ENCODE peak calls at places on chromosome 10, in six cellular contexts. V is stomach, B is esophagus muscularis mucosa, P is right lobe of liver, M is testis, R is adrenal gland. N is an unnamed sample.

GRCh38 chr10:5709865-5710264 is 25.2 kb downstream of the TASOR2 start:
- DNase-seq in B (no peak), M (no peak), P (no peak), R (no peak), V (no peak), N (no peak)

GRCh38 chr10:130394832-130395231 is 258.6 kb downstream of the GLRX3 start:
- DNase-seq in P (no peak), R (no peak), B (no peak), V (peak), M (no peak), N (no peak)

GRCh38 chr10:75462865-75463264 is 31.4 kb downstream of the LRMDA start:
- DNase-seq in R (no peak), P (no peak), V (no peak), M (no peak), B (peak), N (no peak)

GRCh38 chr10:70053896-70054641 is 1.4 kb downstream of the MACROH2A2 start:
- DNase-seq in B (no peak), P (peak), M (peak), R (no peak), V (no peak), N (no peak)

GRCh38 chr10:90960355-90960814 is 39.5 kb upstream of the ANKRD1 start:
- DNase-seq in M (no peak), V (no peak), R (peak), P (no peak), B (peak), N (no peak)

GRCh38 chr10:79112898-79113431 is 44.2 kb downstream of the ZMIZ1 start:
- DNase-seq in R (peak), P (no peak), M (peak), V (no peak), B (no peak), N (no peak)

GRCh38 chr10:21458496-21458895 is 67.0 kb downstream of the SKIDA1 start:
- DNase-seq in R (no peak), B (no peak), V (no peak), P (no peak), M (no peak), N (no peak)

GRCh38 chr10:14687340-14687739 is 87.4 kb downstream of the FAM107B start:
- DNase-seq in M (no peak), V (no peak), R (no peak), P (no peak), B (no peak), N (no peak)

GRCh38 chr10:112332022-112332421 is 41.9 kb upstream of the ACSL5 start:
- DNase-seq in M (no peak), B (no peak), V (no peak), R (no peak), P (no peak), N (no peak)

GRCh38 chr10:93352638-93353383 is 129.3 kb downstream of the MYOF start:
- DNase-seq in M (no peak), B (peak), P (no peak), R (no peak), V (no peak), N (peak)

GRCh38 chr10:14068851-14069250 is 261.9 kb downstream of the FRMD4A start:
- DNase-seq in V (no peak), R (no peak), M (no peak), P (no peak), B (no peak), N (no peak)

GRCh38 chr10:27252267-27253000 is 11.8 kb upstream of the ACBD5 start:
- DNase-seq in M (peak), V (peak), P (peak), R (peak), B (no peak), N (peak)

GRCh38 chr10:101578803-101579515 is 9.1 kb downstream of the POLL start:
- DNase-seq in R (no peak), M (no peak), B (no peak), P (no peak), V (no peak), N (no peak)

GRCh38 chr10:89427629-89428028 is 13.3 kb downstream of the IFIT5 start:
- DNase-seq in R (no peak), V (no peak), M (no peak), B (no peak), P (no peak), N (no peak)

GRCh38 chr10:43594944-43595589 is 11.2 kb upstream of the ZNF485 start:
- DNase-seq in P (no peak), M (no peak), V (peak), R (peak), B (peak), N (peak)

GRCh38 chr10:93368210-93368609 is 113.9 kb downstream of the MYOF start:
- DNase-seq in V (no peak), B (peak), M (no peak), P (no peak), R (no peak), N (no peak)

GRCh38 chr10:103452714-103453230 is 602 bp upstream of the CALHM2 start:
- DNase-seq in M (no peak), R (no peak), P (no peak), V (no peak), B (no peak), N (no peak)

GRCh38 chr10:103454026-103454425 is 1.9 kb upstream of the CALHM2 start:
- DNase-seq in R (no peak), P (no peak), M (no peak), B (no peak), V (no peak), N (no peak)

GRCh38 chr10:103450201-103450695 is 1.9 kb downstream of the CALHM2 start:
- DNase-seq in P (no peak), M (no peak), V (no peak), R (no peak), B (no peak), N (no peak)

GRCh38 chr10:103451091-103451801 is 924 bp downstream of the CALHM2 start:
- DNase-seq in M (peak), V (peak), R (peak), P (peak), B (peak), N (peak)

GRCh38 chr10:103451871-103452713 is at the start of gene CALHM2:
- DNase-seq in V (peak), R (peak), B (no peak), M (peak), P (no peak), N (peak)
- TF ChIP-seq POLR2A in V (no peak), R (no peak), B (no peak), M (no peak), P (no peak), N (no peak)

DNA sequence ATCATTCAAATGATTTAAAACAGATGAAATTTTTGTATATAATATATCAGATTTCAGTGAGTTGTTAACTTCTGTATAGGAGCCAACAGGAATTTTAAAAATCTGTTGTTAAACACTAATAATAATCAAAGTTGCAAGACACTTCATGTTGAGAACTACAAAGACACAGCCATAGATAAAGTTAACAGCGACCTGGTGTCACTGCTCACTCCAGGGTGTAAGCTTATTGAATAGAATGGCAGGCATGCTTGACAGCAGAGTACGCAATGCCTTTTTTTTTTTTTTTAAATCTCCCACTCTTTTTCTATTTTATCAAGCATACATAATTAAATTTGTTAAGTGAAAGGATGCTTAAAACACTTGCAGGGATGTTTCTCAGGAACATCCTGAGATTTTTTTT is 32.0 kb downstream of the PCDH15 start:
- DNase-seq in B (no peak), P (no peak), M (no peak), V (no peak), R (no peak), N (no peak)
- TF ChIP-seq POLR2A in B (no peak), P (no peak), M (no peak), V (no peak), R (no peak), N (no peak)

GRCh38 chr10:104329754-104330153 is 8.5 kb downstream of the ITPRIP start:
- DNase-seq in P (no peak), R (no peak), V (no peak), B (no peak), M (no peak), N (no peak)
- TF ChIP-seq POLR2A in P (no peak), R (no peak), V (no peak), B (no peak), M (no peak), N (no peak)

DNA sequence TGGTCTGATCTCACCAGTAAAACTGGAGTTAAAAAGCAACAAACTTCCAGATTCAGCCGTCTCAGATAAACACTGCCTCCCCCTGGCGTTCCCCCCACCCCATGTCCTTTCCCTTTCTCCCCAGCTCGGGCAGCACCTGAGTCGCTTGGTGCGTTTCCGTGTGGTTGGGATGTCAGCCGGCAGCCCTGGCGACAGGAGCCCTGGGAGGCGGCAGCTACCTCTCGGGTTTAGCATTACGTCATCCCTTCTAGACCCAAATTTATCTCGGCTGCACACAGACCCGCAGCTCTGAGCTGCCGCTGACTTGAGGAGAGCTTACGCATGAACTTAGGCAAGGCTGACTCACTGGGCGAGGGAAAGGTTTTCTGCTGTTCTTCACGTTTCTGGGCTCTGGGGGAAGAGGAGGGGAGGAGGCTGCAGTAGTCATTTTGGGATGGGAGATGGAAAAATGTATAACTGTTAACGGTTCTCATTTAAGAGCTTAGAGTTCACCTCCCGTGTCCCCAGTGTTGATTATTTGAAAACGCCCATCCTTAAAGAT is 14.4 kb downstream of the MXI1 start:
- DNase-seq in B (peak), M (peak), V (peak), R (peak), P (no peak), N (peak)
- TF ChIP-seq POLR2A in B (no peak), M (no peak), V (no peak), R (peak), P (no peak), N (peak)

GRCh38 chr10:122277737-122278136 is 6.6 kb downstream of the BTBD16 start:
- DNase-seq in R (no peak), P (no peak), V (no peak), M (peak), B (no peak), N (no peak)
- TF ChIP-seq POLR2A in R (no peak), P (no peak), V (no peak), M (no peak), B (no peak), N (no peak)

DNA sequence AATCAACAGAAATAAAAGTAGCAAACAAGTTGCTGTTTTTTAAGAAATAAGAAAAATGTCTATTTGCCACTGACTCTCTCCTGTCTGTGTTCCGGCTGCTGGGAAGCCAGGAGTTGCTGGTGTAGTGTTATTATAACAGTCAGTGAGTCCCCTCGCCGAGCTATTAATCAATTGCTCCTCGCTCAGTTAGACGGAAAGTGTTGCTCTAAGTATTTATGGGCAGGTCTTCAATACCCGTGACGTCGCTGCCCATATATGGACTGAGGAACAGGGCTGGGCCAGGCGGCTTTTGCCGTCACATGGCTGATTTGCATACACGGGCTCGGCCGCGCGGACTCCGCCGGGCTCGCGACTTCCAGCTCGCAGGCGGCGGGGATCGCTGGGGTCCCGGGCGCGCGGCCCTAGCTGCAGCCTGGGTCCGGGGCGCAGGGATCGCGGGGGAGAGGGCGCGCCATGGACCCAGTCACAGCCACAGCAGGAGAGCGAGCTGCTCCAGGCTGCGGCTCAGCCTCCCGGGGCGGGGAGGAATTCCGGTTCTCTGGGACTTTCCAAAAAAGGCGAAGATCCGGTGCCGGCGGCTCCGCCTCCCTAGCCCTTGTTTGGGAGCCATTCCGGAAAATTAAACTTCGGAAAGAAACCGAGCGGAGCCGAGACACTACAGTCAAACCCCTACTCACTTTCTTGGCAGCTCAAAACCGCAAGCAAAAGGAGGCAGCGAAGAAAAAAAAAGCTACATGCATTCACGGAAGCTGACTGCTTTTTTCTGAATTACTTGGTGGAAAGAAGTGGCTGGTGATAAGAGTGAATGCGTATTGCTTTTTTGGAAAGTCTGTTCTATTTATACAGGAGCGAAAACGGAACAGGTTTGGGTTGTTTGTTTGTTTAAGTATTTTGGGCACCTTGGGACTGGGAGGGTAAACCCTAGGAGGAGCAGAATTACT is at the start of gene EGR2:
- DNase-seq in R (peak), M (peak), B (peak), V (peak), P (peak), N (peak)
- TF ChIP-seq POLR2A in R (peak), M (no peak), B (no peak), V (no peak), P (peak), N (peak)

GRCh38 chr10:17229717-17229966 is 1.6 kb downstream of the VIM start:
- DNase-seq in B (no peak), P (no peak), V (no peak), M (no peak), R (no peak), N (no peak)
- TF ChIP-seq POLR2A in B (no peak), P (no peak), V (no peak), M (no peak), R (no peak), N (no peak)

N was measured in erythroblast.